ENCODE peak calls at places on chromosome 19, in six cellular contexts. F is fibroblast of villous mesenchyme; P is activated naive CD8-positive, alpha-beta T cell treated with anti-CD3 and anti-CD28 coated beads for 36 hours; I is naive thymus-derived CD8-positive, alpha-beta T cell; A is hypothalamus; K is GDM1. Z is an unnamed sample.

GRCh38 chr19:16295071-16295470 is 29.6 kb upstream of the KLF2 start:
- DNase-seq in F (peak), P (no peak), I (no peak), A (no peak), K (no peak), Z (no peak)

GRCh38 chr19:54871713-54872112 is 2.3 kb upstream of the FCAR start:
- DNase-seq in F (no peak), P (no peak), I (no peak), A (no peak), K (no peak), Z (no peak)

GRCh38 chr19:17340871-17341357 is 3.6 kb downstream of the GTPBP3 start:
- DNase-seq in F (no peak), P (no peak), I (no peak), A (no peak), K (no peak), Z (no peak)

GRCh38 chr19:45667620-45668341 is at the start of gene GIPR:
- DNase-seq in F (no peak), P (peak), I (peak), A (no peak), K (no peak), Z (peak)

GRCh38 chr19:46818812-46819211 is 30.4 kb upstream of the SLC1A5 start:
- DNase-seq in F (peak), P (peak), I (peak), A (no peak), K (peak), Z (no peak)

GRCh38 chr19:49498475-49498874 is 2.2 kb downstream of the RPS11 start:
- DNase-seq in F (no peak), P (no peak), I (no peak), A (no peak), K (no peak), Z (no peak)

GRCh38 chr19:51800849-51801244 is 5.9 kb downstream of the FPR3 start:
- DNase-seq in F (no peak), P (no peak), I (no peak), A (no peak), K (no peak), Z (no peak)

GRCh38 chr19:33373701-33374405 is at the start of gene CEBPG:
- DNase-seq in F (peak), P (peak), I (no peak), A (no peak), K (no peak), Z (no peak)

GRCh38 chr19:35155441-35155840 is 906 bp downstream of the FXYD5 start:
- DNase-seq in F (no peak), P (peak), I (no peak), A (no peak), K (no peak), Z (no peak)

GRCh38 chr19:17526922-17527321 is 15.5 kb downstream of the PGLS start:
- DNase-seq in F (no peak), P (peak), I (no peak), A (no peak), K (no peak), Z (peak)

GRCh38 chr19:3382460-3383100 is 16.2 kb downstream of the NFIC start:
- DNase-seq in F (no peak), P (no peak), I (no peak), A (no peak), K (no peak), Z (no peak)

GRCh38 chr19:18610556-18611326 is 1.9 kb upstream of the TMEM59L start:
- DNase-seq in F (no peak), P (no peak), I (no peak), A (no peak), K (no peak), Z (no peak)

GRCh38 chr19:43380771-43381386 is 27.4 kb downstream of the CD177 start:
- DNase-seq in F (no peak), P (no peak), I (no peak), A (no peak), K (no peak), Z (no peak)

GRCh38 chr19:50842130-50842529 is 8.8 kb upstream of the KLK15 start:
- DNase-seq in F (no peak), P (no peak), I (no peak), A (no peak), K (no peak), Z (no peak)

GRCh38 chr19:7456964-7457541 is 31.8 kb downstream of the PEX11G start:
- DNase-seq in F (no peak), P (no peak), I (no peak), A (no peak), K (no peak), Z (no peak)

GRCh38 chr19:55781112-55781511 is 12.2 kb downstream of the RFPL4AL1 start:
- DNase-seq in F (no peak), P (no peak), I (no peak), A (no peak), K (no peak), Z (no peak)

GRCh38 chr19:17807731-17808316 is 12.9 kb downstream of the B3GNT3 start:
- DNase-seq in F (no peak), P (no peak), I (peak), A (no peak), K (no peak), Z (no peak)

GRCh38 chr19:43687660-43687997 is 17.7 kb upstream of the PLAUR start:
- DNase-seq in F (no peak), P (no peak), I (no peak), A (peak), K (no peak), Z (no peak)